ENCODE peak calls at places on chromosomes 11 and 22, in eight cellular contexts. Z is GM23338, H is HepG2, K is Panc1, P is upper lobe of left lung, I is HCT116, O is sigmoid colon, Y is suprapubic skin. E is an unnamed sample. For H3K4me1, the result is how much of the 10 kb centered on the place peaks cover.

GRCh38 chr11:35836185-35836584 is 107.7 kb upstream of the LDLRAD3 start:
- DNase-seq in K (no peak), I (no peak), P (no peak), O (no peak), H (no peak), Z (no peak), Y (no peak), E (no peak)

GRCh38 chr11:17593466-17594245 is 46.6 kb downstream of the OTOG start:
- DNase-seq in H (no peak), K (no peak), P (peak), O (peak), Y (peak), I (no peak), Z (no peak), E (no peak)

GRCh38 chr11:131389582-131389981 is 19.2 kb downstream of the NTM start:
- DNase-seq in H (no peak), Y (no peak), K (no peak), I (no peak), Z (no peak), P (no peak), O (no peak), E (no peak)

GRCh38 chr11:15819679-15820286 is 536.6 kb downstream of the SOX6 start:
- DNase-seq in I (peak), K (peak), Z (peak), P (peak), O (peak), Y (no peak), H (peak), E (peak)

GRCh38 chr11:125070699-125071254 is 7.7 kb downstream of the SLC37A2 start:
- DNase-seq in Z (no peak), H (peak), P (peak), K (no peak), I (peak), Y (no peak), O (peak), E (peak)

GRCh38 chr11:132032555-132032954 is 662.1 kb downstream of the NTM start:
- DNase-seq in K (no peak), Y (no peak), H (no peak), Z (no peak), I (no peak), P (no peak), O (no peak), E (no peak)

GRCh38 chr11:95016133-95016532 is 8.9 kb upstream of the KDM4E start:
- DNase-seq in H (no peak), Y (no peak), K (no peak), I (no peak), Z (no peak), O (no peak), P (no peak), E (no peak)

GRCh38 chr11:134387501-134387900 is 24.5 kb downstream of the B3GAT1 start:
- DNase-seq in I (no peak), Y (no peak), P (no peak), K (no peak), Z (no peak), H (no peak), O (no peak), E (no peak)

GRCh38 chr11:19988598-19988997 is 171.7 kb downstream of the DBX1 start:
- DNase-seq in H (no peak), O (peak), P (peak), Y (no peak), Z (peak), K (no peak), I (peak), E (peak)

GRCh38 chr11:130198964-130199363 is 39.4 kb downstream of the ST14 start:
- DNase-seq in Y (no peak), H (no peak), K (no peak), I (no peak), Z (no peak), P (no peak), O (no peak), E (no peak)

GRCh38 chr11:114134870-114135269 is 75.4 kb downstream of the ZBTB16 start:
- DNase-seq in Z (no peak), K (no peak), H (no peak), I (no peak), Y (no peak), O (no peak), P (peak), E (peak)

GRCh38 chr22:42062506-42063190 is 8.0 kb downstream of the NAGA start:
- DNase-seq in Y (no peak), I (no peak), H (no peak), K (no peak), Z (no peak), P (no peak), O (no peak), E (no peak)

GRCh38 chr11:34926101-34926830 is 9.8 kb downstream of the PDHX start:
- DNase-seq in K (peak), I (peak), O (no peak), Z (peak), Y (no peak), P (no peak), H (peak), E (no peak)

GRCh38 chr11:71420455-71421241 is 27.5 kb downstream of the DHCR7 start:
- DNase-seq in Y (no peak), P (peak), I (peak), Z (peak), O (no peak), K (peak), H (peak), E (peak)

GRCh38 chr11:2691355-2691761 is 8.4 kb downstream of the KCNQ1OT1 start:
- DNase-seq in Z (no peak), H (peak), P (no peak), O (peak), I (no peak), K (no peak), Y (peak), E (no peak)

GRCh38 chr22:37896181-37896592 is 9.9 kb upstream of the MICALL1 start:
- DNase-seq in I (no peak), O (no peak), P (peak), Z (peak), H (peak), K (no peak), Y (no peak), E (peak)

GRCh38 chr11:64241430-64242153 is 697 bp downstream of the FKBP2 start:
- DNase-seq in P (peak), K (peak), Z (peak), Y (peak), H (peak), O (peak), I (peak), E (peak)

GRCh38 chr11:69808708-69809107 is 10.5 kb downstream of the FGF3 start:
- DNase-seq in K (no peak), O (no peak), I (no peak), Y (no peak), H (no peak), P (no peak), Z (peak), E (no peak)

GRCh38 chr11:3147257-3147619 is 17.9 kb downstream of the OSBPL5 start:
- DNase-seq in I (no peak), K (no peak), Z (no peak), P (no peak), H (no peak), Y (no peak), O (no peak), E (no peak)

GRCh38 chr22:49053574-49053973 is 774.1 kb downstream of the BRD1 start:
- DNase-seq in K (no peak), P (no peak), H (no peak), O (no peak), Z (no peak), I (no peak), Y (no peak), E (no peak)

GRCh38 chr22:31489632-31490495 is at the start of gene EIF4ENIF1:
- DNase-seq in Y (peak), Z (peak), O (peak), K (no peak), H (peak), P (peak), I (peak), E (peak)

GRCh38 chr11:79493555-79494171 is 52.8 kb upstream of the TENM4 start:
- DNase-seq in H (peak), O (peak), K (peak), Y (peak), P (peak), Z (peak), I (peak), E (peak)

DNA sequence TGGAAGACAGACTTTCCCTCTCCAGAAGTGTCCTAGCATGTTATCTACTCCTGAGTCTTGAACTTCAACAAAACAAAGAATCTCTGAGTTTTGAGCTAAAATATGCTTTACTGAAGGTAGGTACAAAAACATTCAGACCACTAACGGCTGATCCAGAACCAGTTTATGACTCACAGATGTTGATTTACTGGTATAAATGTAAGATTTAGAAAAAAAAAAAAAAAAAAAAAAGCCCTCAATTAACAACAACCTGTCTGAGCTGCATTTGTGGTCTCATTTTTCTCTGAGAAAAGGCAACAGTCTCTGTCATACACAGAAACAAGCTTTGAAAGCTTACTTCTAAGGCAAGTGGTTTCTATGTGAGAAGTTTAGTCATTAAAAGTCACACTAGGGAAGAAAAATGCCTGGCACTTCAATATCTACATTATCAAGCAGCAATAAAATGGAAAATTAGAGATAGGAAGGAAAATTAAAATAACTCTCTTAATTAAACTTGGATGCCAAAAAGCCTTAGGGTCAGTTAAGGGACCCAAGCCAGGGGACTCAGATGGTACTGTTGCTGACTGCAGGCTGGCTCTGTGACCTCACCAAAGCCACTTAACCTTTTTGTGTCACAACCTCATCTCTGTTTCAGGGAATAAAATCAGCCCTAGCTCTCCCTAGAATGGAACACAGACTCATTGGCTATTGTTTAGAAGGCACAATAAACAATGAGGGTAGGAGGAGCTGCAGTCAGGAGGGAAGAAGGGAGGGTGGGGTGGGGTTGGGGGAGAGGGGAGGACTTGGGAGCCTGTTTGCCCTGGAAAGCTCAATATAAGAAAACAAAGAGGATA is 61.7 kb downstream of the ETS1 start:
- DNase-seq in Y (no peak), H (no peak), I (no peak), P (no peak), K (no peak), Z (peak), O (no peak), E (no peak)
- H3K4me1 ChIP-seq in Y (under half), H (under half), I (under half), P (under half), K (under half), Z (half or more), O (under half), E (under half)

DNA sequence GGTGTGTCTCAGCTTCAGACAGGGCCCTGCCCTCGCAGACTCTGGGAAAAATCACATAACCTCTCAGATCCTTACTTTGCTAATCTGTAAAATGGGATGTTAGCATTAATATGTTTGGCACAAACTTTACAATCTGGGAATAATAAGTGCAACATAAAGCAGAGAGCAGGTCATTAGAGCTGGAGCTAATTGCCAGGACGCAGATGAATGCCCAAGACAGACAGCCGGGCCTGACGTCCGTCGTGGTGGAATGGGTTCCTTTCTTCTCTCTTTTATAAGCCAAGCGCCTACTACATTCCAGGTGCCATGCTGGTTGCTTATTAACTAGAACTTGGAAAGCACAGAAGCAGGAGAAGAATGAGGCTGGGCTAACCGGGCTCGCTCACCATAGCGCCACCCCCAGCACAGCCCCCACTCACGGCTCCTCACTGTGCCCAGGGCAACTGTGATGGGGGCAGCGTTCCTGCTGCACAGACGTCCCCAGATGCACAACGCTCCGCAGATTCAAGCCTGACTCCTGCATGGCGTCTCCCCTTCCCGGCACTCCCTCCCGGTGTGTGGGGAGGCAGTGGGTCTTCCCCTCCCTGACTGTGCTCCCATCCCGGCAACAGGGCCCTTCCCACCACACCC is 43.9 kb downstream of the TRMU start:
- DNase-seq in Y (no peak), K (no peak), I (no peak), O (no peak), P (peak), H (peak), Z (no peak), E (no peak)
- TF ChIP-seq POLR2AphosphoS5 in Y (no peak), K (no peak), I (no peak), O (no peak), P (no peak), H (peak), Z (no peak), E (no peak)

DNA sequence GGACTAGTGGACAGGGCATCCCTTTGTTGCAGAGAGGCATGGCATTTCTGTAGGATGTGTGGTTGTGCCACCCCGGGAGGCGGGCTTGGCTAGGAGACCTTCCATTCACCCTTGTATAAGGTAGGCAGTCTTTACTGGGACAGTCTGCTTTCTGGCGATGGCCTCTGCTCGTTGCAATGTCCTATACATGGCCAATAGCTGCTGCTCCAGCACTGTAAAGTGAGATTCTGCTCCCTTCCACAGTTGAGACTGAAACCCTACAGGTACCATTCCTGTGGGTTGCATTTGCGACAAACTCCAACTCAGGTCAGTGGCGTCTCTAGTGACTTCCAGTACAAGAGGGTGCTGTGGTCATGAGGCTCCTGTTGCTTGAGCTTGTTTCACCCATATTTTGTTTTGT is 20.4 kb upstream of the APOL3 start:
- DNase-seq in Z (no peak), I (no peak), Y (no peak), P (no peak), K (no peak), O (no peak), H (no peak), E (no peak)
- H3K27ac ChIP-seq in Z (no peak), I (no peak), Y (no peak), P (no peak), K (no peak), O (no peak), H (no peak), E (no peak)

DNA sequence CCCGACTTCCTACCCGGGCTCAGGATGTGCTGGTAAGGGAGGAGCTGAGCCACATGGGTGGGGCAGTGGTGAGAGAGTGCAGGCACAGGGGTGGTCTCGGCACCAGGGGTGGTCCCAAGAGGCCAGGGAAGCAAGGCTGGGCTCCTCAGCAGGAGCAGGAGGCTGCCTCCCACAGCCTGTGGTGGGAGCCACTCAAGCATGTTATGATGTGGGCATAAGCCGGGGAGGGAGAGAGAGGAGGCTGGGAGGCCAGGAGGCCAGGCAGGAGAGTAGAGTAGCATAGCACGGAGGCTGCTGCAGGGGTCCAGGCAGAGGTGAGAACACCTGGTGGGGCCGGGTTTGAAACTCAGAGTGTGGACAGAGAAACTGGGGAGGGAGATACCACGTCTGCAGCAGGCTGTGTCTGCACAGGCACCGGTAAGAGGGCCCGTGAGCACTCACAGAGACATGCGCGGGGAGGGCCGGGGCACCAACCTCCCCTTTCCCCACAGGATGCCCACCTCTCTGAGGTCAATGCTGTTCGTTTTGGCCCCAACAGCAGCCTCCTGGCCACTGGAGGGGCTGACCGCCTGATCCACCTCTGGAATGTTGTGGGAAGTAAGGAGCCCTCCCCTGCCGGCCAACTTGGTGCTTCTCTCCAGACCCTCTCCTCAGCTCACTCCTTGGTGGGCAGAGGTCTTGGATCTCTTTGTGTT is 10.7 kb downstream of the ATG16L2 start:
- DNase-seq in P (no peak), K (no peak), I (no peak), O (no peak), Y (no peak), H (no peak), Z (no peak), E (no peak)
- H3K4me1 ChIP-seq in P (under half), K (under half), I (under half), O (under half), Y (under half), H (under half), Z (under half), E (under half)

DNA sequence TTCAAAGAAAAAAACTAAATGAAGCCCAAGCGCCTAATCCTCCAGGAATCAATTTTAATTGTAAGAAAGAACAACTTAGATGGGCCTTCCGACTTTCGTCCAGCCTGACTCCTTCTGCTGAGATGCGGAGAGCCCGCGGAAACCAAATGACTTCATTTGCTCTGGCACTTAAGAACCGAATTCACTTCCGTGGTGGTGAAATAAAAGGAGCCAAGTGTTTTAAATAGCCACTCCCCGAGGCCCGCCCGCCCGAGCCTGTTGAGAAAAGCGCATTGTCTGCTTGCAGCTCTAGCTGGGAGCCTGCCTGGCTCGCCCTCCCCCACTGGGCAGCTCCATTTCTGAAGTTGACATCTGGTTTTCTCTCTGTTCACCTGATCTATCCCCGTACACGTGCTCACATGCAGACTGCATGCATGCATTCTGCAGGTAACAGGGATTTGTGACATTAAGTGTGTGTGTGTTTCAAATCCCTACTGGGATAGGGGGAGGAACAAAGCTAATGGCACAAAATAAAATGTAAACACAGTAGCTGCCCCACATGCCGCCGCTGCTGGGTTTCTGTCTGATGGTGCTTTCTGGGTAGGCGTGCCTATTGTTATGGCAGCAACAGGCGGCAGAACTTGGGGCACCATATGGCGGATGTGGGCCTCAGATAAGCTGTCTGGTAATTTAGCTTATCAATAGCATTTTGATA is 6.2 kb downstream of the TEAD1 start:
- DNase-seq in K (no peak), O (peak), P (peak), I (no peak), Z (peak), H (peak), Y (peak), E (peak)
- TF ChIP-seq POLR2AphosphoS5 in K (no peak), O (peak), P (peak), I (no peak), Z (no peak), H (no peak), Y (no peak), E (peak)

GRCh38 chr11:86558841-86559240 is 113.6 kb downstream of the ME3 start:
- DNase-seq in H (no peak), I (no peak), Z (no peak), K (no peak), Y (no peak), P (no peak), O (no peak), E (no peak)
- H3K27ac ChIP-seq in H (no peak), I (no peak), Z (no peak), K (no peak), Y (peak), P (peak), O (peak), E (peak)

DNA sequence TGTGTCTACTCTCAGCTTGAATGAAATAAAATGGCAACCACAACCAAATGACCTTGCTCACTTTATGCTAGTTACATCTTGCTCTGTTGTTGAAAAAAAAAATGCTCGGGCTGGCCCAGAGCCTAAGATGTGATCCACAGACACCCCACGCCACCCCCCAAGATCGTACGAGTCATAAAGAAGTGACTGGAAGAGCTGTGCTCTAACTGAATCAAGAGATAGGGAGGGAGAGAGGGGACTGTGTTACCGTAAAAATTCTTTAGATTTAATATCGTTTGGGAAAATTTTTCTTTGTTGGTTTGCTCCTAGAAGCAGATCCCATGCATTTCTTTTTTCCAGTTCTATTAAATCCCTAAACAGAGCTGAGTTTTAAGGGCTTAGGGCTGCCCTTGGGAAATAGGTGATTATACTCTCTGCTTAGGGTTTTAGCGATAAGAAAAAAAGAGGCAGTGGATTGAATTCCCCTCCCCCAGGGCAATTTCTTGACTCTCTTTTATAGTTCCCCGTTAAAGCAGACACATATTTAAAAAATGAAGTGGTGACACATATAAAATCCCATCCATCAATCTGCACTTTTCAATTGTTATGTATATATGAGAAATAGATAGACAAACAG is 14.5 kb downstream of the MAML2 start:
- DNase-seq in I (no peak), P (no peak), O (no peak), K (no peak), H (no peak), Z (no peak), Y (no peak), E (no peak)
- H3K4me1 ChIP-seq in I (under half), P (half or more), O (under half), K (under half), H (half or more), Z (half or more), Y (half or more), E (under half)

GRCh38 chr11:859394-860131 is 16.9 kb downstream of the TSPAN4 start:
- DNase-seq in I (no peak), O (peak), P (peak), K (no peak), Y (no peak), H (no peak), Z (no peak), E (peak)

GRCh38 chr11:862028-862703 is 19.5 kb downstream of the TSPAN4 start:
- DNase-seq in K (no peak), Z (peak), I (no peak), P (no peak), O (no peak), Y (no peak), H (no peak), E (peak)

GRCh38 chr11:860238-861104 is 17.8 kb downstream of the TSPAN4 start:
- DNase-seq in K (no peak), Z (no peak), I (no peak), Y (no peak), P (no peak), O (no peak), H (no peak), E (no peak)

GRCh38 chr11:862704-863388 is 20.2 kb downstream of the TSPAN4 start:
- DNase-seq in O (no peak), P (no peak), Y (no peak), H (no peak), I (no peak), K (no peak), Z (no peak), E (no peak)

GRCh38 chr11:861105-861479 is 18.4 kb downstream of the TSPAN4 start:
- DNase-seq in I (no peak), K (no peak), Y (no peak), H (no peak), P (no peak), Z (no peak), O (no peak), E (no peak)
- TF ChIP-seq POLR2AphosphoS5 in I (no peak), K (no peak), Y (no peak), H (no peak), P (no peak), Z (no peak), O (no peak), E (no peak)

E was measured in transverse colon.